ENCODE peak calls at places on chromosomes 4 and X, in ten cellular contexts. One of them, this sample, is unnamed.

GRCh38 chr4:53113433-53114215 is 251.5 kb downstream of the RASL11B start:
- DNase-seq in NB4: no peak
- DNase-seq in ureter: no peak
- DNase-seq in kidney glomerular epithelial cell: no peak
- DNase-seq in HTR-8/SVneo: no peak
- DNase-seq in activated T-cell treated with anti-CD3 and anti-CD28 coated beads for 24 hours: no peak
- DNase-seq in M059J: peak; percentile 10
- DNase-seq in retina: no peak
- DNase-seq in stimulated activated CD8-positive, alpha-beta memory T cell treated with anti-CD3 and anti-CD28 coated beads, Interleukin-15, amount 100 ng/mL, for 4 hours: no peak
- DNase-seq in NCI-H2081: no peak
- DNase-seq in this sample: no peak

GRCh38 chrX:121570072-121570841 is 522.8 kb downstream of the GLUD2 start:
- DNase-seq in activated T-cell treated with anti-CD3 and anti-CD28 coated beads for 24 hours: no peak
- DNase-seq in kidney glomerular epithelial cell: no peak
- DNase-seq in NB4: no peak
- DNase-seq in retina: no peak
- DNase-seq in NCI-H2081: no peak
- DNase-seq in ureter: no peak
- DNase-seq in HTR-8/SVneo: no peak
- DNase-seq in stimulated activated CD8-positive, alpha-beta memory T cell treated with anti-CD3 and anti-CD28 coated beads, Interleukin-15, amount 100 ng/mL, for 4 hours: no peak
- DNase-seq in M059J: peak; percentile 7
- DNase-seq in this sample: no peak

GRCh38 chr4:4395849-4396627 is 9.1 kb downstream of the NSG1 start:
- DNase-seq in retina: peak; percentile 81
- DNase-seq in M059J: peak; percentile 43
- DNase-seq in HTR-8/SVneo: no peak
- DNase-seq in activated T-cell treated with anti-CD3 and anti-CD28 coated beads for 24 hours: no peak
- DNase-seq in NB4: peak; percentile 24
- DNase-seq in kidney glomerular epithelial cell: no peak
- DNase-seq in ureter: no peak
- DNase-seq in NCI-H2081: no peak
- DNase-seq in stimulated activated CD8-positive, alpha-beta memory T cell treated with anti-CD3 and anti-CD28 coated beads, Interleukin-15, amount 100 ng/mL, for 4 hours: no peak
- DNase-seq in this sample: no peak

GRCh38 chrX:131703646-131704045 is 159.8 kb downstream of the OR13H1 start:
- DNase-seq in HTR-8/SVneo: no peak
- DNase-seq in NCI-H2081: no peak
- DNase-seq in kidney glomerular epithelial cell: no peak
- DNase-seq in activated T-cell treated with anti-CD3 and anti-CD28 coated beads for 24 hours: no peak
- DNase-seq in M059J: no peak
- DNase-seq in stimulated activated CD8-positive, alpha-beta memory T cell treated with anti-CD3 and anti-CD28 coated beads, Interleukin-15, amount 100 ng/mL, for 4 hours: no peak
- DNase-seq in NB4: no peak
- DNase-seq in retina: no peak
- DNase-seq in ureter: no peak
- DNase-seq in this sample: no peak

GRCh38 chrX:69179380-69179911 is 14.2 kb upstream of the PJA1 start:
- DNase-seq in ureter: no peak
- DNase-seq in kidney glomerular epithelial cell: no peak
- DNase-seq in retina: peak; percentile 89
- DNase-seq in M059J: peak; percentile 58
- DNase-seq in NCI-H2081: peak; percentile 63
- DNase-seq in NB4: no peak
- DNase-seq in HTR-8/SVneo: no peak
- DNase-seq in stimulated activated CD8-positive, alpha-beta memory T cell treated with anti-CD3 and anti-CD28 coated beads, Interleukin-15, amount 100 ng/mL, for 4 hours: no peak
- DNase-seq in activated T-cell treated with anti-CD3 and anti-CD28 coated beads for 24 hours: no peak
- DNase-seq in this sample: no peak

GRCh38 chrX:39654183-39654925 is 443.4 kb downstream of the BCOR start:
- DNase-seq in kidney glomerular epithelial cell: no peak
- DNase-seq in stimulated activated CD8-positive, alpha-beta memory T cell treated with anti-CD3 and anti-CD28 coated beads, Interleukin-15, amount 100 ng/mL, for 4 hours: no peak
- DNase-seq in retina: peak; percentile 68
- DNase-seq in HTR-8/SVneo: no peak
- DNase-seq in ureter: no peak
- DNase-seq in M059J: no peak
- DNase-seq in NCI-H2081: no peak
- DNase-seq in NB4: no peak
- DNase-seq in activated T-cell treated with anti-CD3 and anti-CD28 coated beads for 24 hours: no peak
- DNase-seq in this sample: no peak

GRCh38 chrX:10618911-10619310 is 1.5 kb downstream of the MID1 start:
- DNase-seq in kidney glomerular epithelial cell: no peak
- DNase-seq in activated T-cell treated with anti-CD3 and anti-CD28 coated beads for 24 hours: no peak
- DNase-seq in HTR-8/SVneo: no peak
- DNase-seq in stimulated activated CD8-positive, alpha-beta memory T cell treated with anti-CD3 and anti-CD28 coated beads, Interleukin-15, amount 100 ng/mL, for 4 hours: no peak
- DNase-seq in retina: no peak
- DNase-seq in NB4: no peak
- DNase-seq in M059J: peak; percentile 31
- DNase-seq in NCI-H2081: no peak
- DNase-seq in ureter: no peak
- DNase-seq in this sample: no peak

GRCh38 chr4:34362654-34363053 is 1881.7 kb downstream of the ARAP2 start:
- DNase-seq in NCI-H2081: no peak
- DNase-seq in M059J: peak; percentile 7
- DNase-seq in activated T-cell treated with anti-CD3 and anti-CD28 coated beads for 24 hours: no peak
- DNase-seq in HTR-8/SVneo: no peak
- DNase-seq in ureter: no peak
- DNase-seq in stimulated activated CD8-positive, alpha-beta memory T cell treated with anti-CD3 and anti-CD28 coated beads, Interleukin-15, amount 100 ng/mL, for 4 hours: no peak
- DNase-seq in retina: no peak
- DNase-seq in kidney glomerular epithelial cell: no peak
- DNase-seq in NB4: peak; percentile 4
- DNase-seq in this sample: no peak

GRCh38 chr4:26330946-26331345 is 10.1 kb downstream of the RBPJ start:
- DNase-seq in NCI-H2081: peak; percentile 43
- DNase-seq in retina: no peak
- DNase-seq in stimulated activated CD8-positive, alpha-beta memory T cell treated with anti-CD3 and anti-CD28 coated beads, Interleukin-15, amount 100 ng/mL, for 4 hours: no peak
- DNase-seq in kidney glomerular epithelial cell: peak; percentile 89
- DNase-seq in activated T-cell treated with anti-CD3 and anti-CD28 coated beads for 24 hours: no peak
- DNase-seq in M059J: no peak
- DNase-seq in HTR-8/SVneo: no peak
- DNase-seq in ureter: no peak
- DNase-seq in NB4: no peak
- DNase-seq in this sample: no peak

GRCh38 chr4:4428966-4429875 is 42.3 kb downstream of the NSG1 start:
- DNase-seq in activated T-cell treated with anti-CD3 and anti-CD28 coated beads for 24 hours: no peak
- DNase-seq in ureter: no peak
- DNase-seq in retina: no peak
- DNase-seq in stimulated activated CD8-positive, alpha-beta memory T cell treated with anti-CD3 and anti-CD28 coated beads, Interleukin-15, amount 100 ng/mL, for 4 hours: no peak
- DNase-seq in NCI-H2081: no peak
- DNase-seq in kidney glomerular epithelial cell: no peak
- DNase-seq in M059J: no peak
- DNase-seq in HTR-8/SVneo: no peak
- DNase-seq in NB4: no peak
- DNase-seq in this sample: no peak

GRCh38 chr4:181578911-181579310 is 664.3 kb upstream of the TENM3 start:
- DNase-seq in kidney glomerular epithelial cell: no peak
- DNase-seq in NB4: no peak
- DNase-seq in ureter: no peak
- DNase-seq in activated T-cell treated with anti-CD3 and anti-CD28 coated beads for 24 hours: no peak
- DNase-seq in NCI-H2081: no peak
- DNase-seq in retina: no peak
- DNase-seq in M059J: no peak
- DNase-seq in HTR-8/SVneo: no peak
- DNase-seq in stimulated activated CD8-positive, alpha-beta memory T cell treated with anti-CD3 and anti-CD28 coated beads, Interleukin-15, amount 100 ng/mL, for 4 hours: no peak
- DNase-seq in this sample: no peak

GRCh38 chr4:15303052-15303641 is 124.7 kb upstream of the C1QTNF7 start:
- DNase-seq in stimulated activated CD8-positive, alpha-beta memory T cell treated with anti-CD3 and anti-CD28 coated beads, Interleukin-15, amount 100 ng/mL, for 4 hours: no peak
- DNase-seq in activated T-cell treated with anti-CD3 and anti-CD28 coated beads for 24 hours: no peak
- DNase-seq in M059J: peak; percentile 41
- DNase-seq in ureter: no peak
- DNase-seq in kidney glomerular epithelial cell: peak; percentile 79
- DNase-seq in NB4: no peak
- DNase-seq in NCI-H2081: no peak
- DNase-seq in HTR-8/SVneo: peak; percentile 9
- DNase-seq in retina: no peak
- DNase-seq in this sample: no peak

GRCh38 chrX:2871817-2872216 is 43.1 kb downstream of the GYG2 start:
- DNase-seq in stimulated activated CD8-positive, alpha-beta memory T cell treated with anti-CD3 and anti-CD28 coated beads, Interleukin-15, amount 100 ng/mL, for 4 hours: no peak
- DNase-seq in NCI-H2081: no peak
- DNase-seq in M059J: no peak
- DNase-seq in kidney glomerular epithelial cell: no peak
- DNase-seq in ureter: no peak
- DNase-seq in activated T-cell treated with anti-CD3 and anti-CD28 coated beads for 24 hours: no peak
- DNase-seq in NB4: no peak
- DNase-seq in HTR-8/SVneo: no peak
- DNase-seq in retina: no peak
- DNase-seq in this sample: no peak

GRCh38 chr4:25421819-25422511 is 44.9 kb downstream of the ANAPC4 start:
- DNase-seq in activated T-cell treated with anti-CD3 and anti-CD28 coated beads for 24 hours: no peak
- DNase-seq in ureter: no peak
- DNase-seq in kidney glomerular epithelial cell: no peak
- DNase-seq in retina: no peak
- DNase-seq in NB4: peak; percentile 18
- DNase-seq in M059J: no peak
- DNase-seq in HTR-8/SVneo: no peak
- DNase-seq in stimulated activated CD8-positive, alpha-beta memory T cell treated with anti-CD3 and anti-CD28 coated beads, Interleukin-15, amount 100 ng/mL, for 4 hours: no peak
- DNase-seq in NCI-H2081: no peak
- DNase-seq in this sample: no peak

GRCh38 chr4:80587861-80588385 is 252.4 kb downstream of the CFAP299 start:
- DNase-seq in stimulated activated CD8-positive, alpha-beta memory T cell treated with anti-CD3 and anti-CD28 coated beads, Interleukin-15, amount 100 ng/mL, for 4 hours: no peak
- DNase-seq in M059J: no peak
- DNase-seq in activated T-cell treated with anti-CD3 and anti-CD28 coated beads for 24 hours: no peak
- DNase-seq in NCI-H2081: no peak
- DNase-seq in retina: no peak
- DNase-seq in kidney glomerular epithelial cell: no peak
- DNase-seq in HTR-8/SVneo: no peak
- DNase-seq in NB4: no peak
- DNase-seq in ureter: no peak
- DNase-seq in this sample: no peak

GRCh38 chrX:2958199-2958598 is 29.1 kb upstream of the ARSD start:
- DNase-seq in ureter: no peak
- DNase-seq in M059J: no peak
- DNase-seq in activated T-cell treated with anti-CD3 and anti-CD28 coated beads for 24 hours: no peak
- DNase-seq in retina: no peak
- DNase-seq in HTR-8/SVneo: no peak
- DNase-seq in NCI-H2081: no peak
- DNase-seq in kidney glomerular epithelial cell: no peak
- DNase-seq in stimulated activated CD8-positive, alpha-beta memory T cell treated with anti-CD3 and anti-CD28 coated beads, Interleukin-15, amount 100 ng/mL, for 4 hours: no peak
- DNase-seq in NB4: no peak
- DNase-seq in this sample: no peak

GRCh38 chr4:121651597-121651996 is 45.2 kb downstream of the ANXA5 start:
- DNase-seq in activated T-cell treated with anti-CD3 and anti-CD28 coated beads for 24 hours: no peak
- DNase-seq in ureter: no peak
- DNase-seq in M059J: no peak
- DNase-seq in NB4: no peak
- DNase-seq in kidney glomerular epithelial cell: no peak
- DNase-seq in stimulated activated CD8-positive, alpha-beta memory T cell treated with anti-CD3 and anti-CD28 coated beads, Interleukin-15, amount 100 ng/mL, for 4 hours: no peak
- DNase-seq in retina: no peak
- DNase-seq in HTR-8/SVneo: no peak
- DNase-seq in NCI-H2081: no peak
- DNase-seq in this sample: no peak

GRCh38 chr4:17111959-17112659 is 213.7 kb upstream of the LDB2 start:
- DNase-seq in M059J: peak; percentile 65
- DNase-seq in stimulated activated CD8-positive, alpha-beta memory T cell treated with anti-CD3 and anti-CD28 coated beads, Interleukin-15, amount 100 ng/mL, for 4 hours: no peak
- DNase-seq in HTR-8/SVneo: no peak
- DNase-seq in retina: peak; percentile 15
- DNase-seq in NB4: peak; percentile 57
- DNase-seq in NCI-H2081: no peak
- DNase-seq in kidney glomerular epithelial cell: no peak
- DNase-seq in activated T-cell treated with anti-CD3 and anti-CD28 coated beads for 24 hours: no peak
- DNase-seq in ureter: no peak
- DNase-seq in this sample: no peak